ENCODE peak calls at places on chromosomes 11 and 22, in ten cellular contexts. One of them, this sample, is unnamed.

GRCh38 chr11:19846654-19847330 is 134.2 kb downstream of the NAV2 start:
- DNase-seq in brain microvascular endothelial cell: peak
- DNase-seq in dorsolateral prefrontal cortex: no peak
- DNase-seq in tibial nerve: no peak
- DNase-seq in HFFc6: no peak
- DNase-seq in adrenal gland: peak
- DNase-seq in heart left ventricle: peak
- DNase-seq in stomach: no peak
- DNase-seq in cardiac muscle cell: peak
- DNase-seq in H9: no peak
- DNase-seq in this sample: peak

GRCh38 chr11:66327171-66328035 is 8.8 kb downstream of the RIN1 start:
- DNase-seq in brain microvascular endothelial cell: peak
- DNase-seq in dorsolateral prefrontal cortex: no peak
- DNase-seq in tibial nerve: no peak
- DNase-seq in HFFc6: peak
- DNase-seq in adrenal gland: no peak
- DNase-seq in heart left ventricle: peak
- DNase-seq in stomach: no peak
- DNase-seq in cardiac muscle cell: peak
- DNase-seq in H9: no peak
- DNase-seq in this sample: peak

GRCh38 chr11:130208241-130209127 is 48.9 kb downstream of the ST14 start:
- DNase-seq in brain microvascular endothelial cell: no peak
- DNase-seq in dorsolateral prefrontal cortex: no peak
- DNase-seq in tibial nerve: no peak
- DNase-seq in HFFc6: no peak
- DNase-seq in adrenal gland: peak
- DNase-seq in heart left ventricle: no peak
- DNase-seq in stomach: peak
- DNase-seq in cardiac muscle cell: no peak
- DNase-seq in H9: peak
- DNase-seq in this sample: no peak

GRCh38 chr11:72227316-72228228 is 3.0 kb downstream of the INPPL1 start:
- DNase-seq in brain microvascular endothelial cell: no peak
- DNase-seq in dorsolateral prefrontal cortex: no peak
- DNase-seq in tibial nerve: no peak
- DNase-seq in HFFc6: no peak
- DNase-seq in adrenal gland: peak
- DNase-seq in heart left ventricle: no peak
- DNase-seq in stomach: peak
- DNase-seq in cardiac muscle cell: no peak
- DNase-seq in H9: peak
- DNase-seq in this sample: peak

GRCh38 chr11:34161812-34162506 is 56.5 kb downstream of the NAT10 start:
- DNase-seq in brain microvascular endothelial cell: peak
- DNase-seq in dorsolateral prefrontal cortex: no peak
- DNase-seq in tibial nerve: no peak
- DNase-seq in HFFc6: no peak
- DNase-seq in adrenal gland: peak
- DNase-seq in heart left ventricle: no peak
- DNase-seq in stomach: no peak
- DNase-seq in cardiac muscle cell: no peak
- DNase-seq in H9: no peak
- DNase-seq in this sample: peak

GRCh38 chr11:77999446-77999845 is 5.0 kb upstream of the INTS4 start:
- DNase-seq in brain microvascular endothelial cell: no peak
- DNase-seq in dorsolateral prefrontal cortex: no peak
- DNase-seq in tibial nerve: no peak
- DNase-seq in HFFc6: no peak
- DNase-seq in adrenal gland: no peak
- DNase-seq in heart left ventricle: no peak
- DNase-seq in stomach: no peak
- DNase-seq in cardiac muscle cell: no peak
- DNase-seq in H9: no peak
- DNase-seq in this sample: no peak

GRCh38 chr11:9004310-9004945 is 627 bp upstream of the NRIP3 start:
- DNase-seq in brain microvascular endothelial cell: no peak
- DNase-seq in dorsolateral prefrontal cortex: no peak
- DNase-seq in tibial nerve: no peak
- DNase-seq in HFFc6: no peak
- DNase-seq in adrenal gland: no peak
- DNase-seq in heart left ventricle: peak
- DNase-seq in stomach: no peak
- DNase-seq in cardiac muscle cell: no peak
- DNase-seq in H9: peak
- DNase-seq in this sample: no peak

GRCh38 chr11:13276852-13277718 is 505 bp upstream of the BMAL1 start:
- DNase-seq in brain microvascular endothelial cell: peak
- DNase-seq in dorsolateral prefrontal cortex: peak
- DNase-seq in tibial nerve: peak
- DNase-seq in HFFc6: peak
- DNase-seq in adrenal gland: peak
- DNase-seq in heart left ventricle: peak
- DNase-seq in stomach: peak
- DNase-seq in cardiac muscle cell: peak
- DNase-seq in H9: peak
- DNase-seq in this sample: peak

GRCh38 chr11:43852057-43852636 is 28.5 kb upstream of the ALKBH3 start:
- DNase-seq in brain microvascular endothelial cell: peak
- DNase-seq in dorsolateral prefrontal cortex: peak
- DNase-seq in tibial nerve: peak
- DNase-seq in HFFc6: peak
- DNase-seq in adrenal gland: peak
- DNase-seq in heart left ventricle: peak
- DNase-seq in stomach: peak
- DNase-seq in cardiac muscle cell: peak
- DNase-seq in H9: peak
- DNase-seq in this sample: peak

GRCh38 chr11:794766-795637 is 3.1 kb downstream of the SLC25A22 start:
- DNase-seq in brain microvascular endothelial cell: no peak
- DNase-seq in dorsolateral prefrontal cortex: no peak
- DNase-seq in tibial nerve: no peak
- DNase-seq in HFFc6: no peak
- DNase-seq in adrenal gland: no peak
- DNase-seq in heart left ventricle: no peak
- DNase-seq in stomach: peak
- DNase-seq in cardiac muscle cell: no peak
- DNase-seq in H9: no peak
- DNase-seq in this sample: no peak

GRCh38 chr11:351411-351810 is 17.9 kb upstream of the B4GALNT4 start:
- DNase-seq in brain microvascular endothelial cell: no peak
- DNase-seq in dorsolateral prefrontal cortex: no peak
- DNase-seq in tibial nerve: no peak
- DNase-seq in HFFc6: no peak
- DNase-seq in adrenal gland: no peak
- DNase-seq in heart left ventricle: no peak
- DNase-seq in stomach: no peak
- DNase-seq in cardiac muscle cell: no peak
- DNase-seq in H9: no peak
- DNase-seq in this sample: no peak

GRCh38 chr11:35364101-35364780 is 55.1 kb downstream of the SLC1A2 start:
- DNase-seq in brain microvascular endothelial cell: peak
- DNase-seq in dorsolateral prefrontal cortex: peak
- DNase-seq in tibial nerve: peak
- DNase-seq in HFFc6: peak
- DNase-seq in adrenal gland: peak
- DNase-seq in heart left ventricle: peak
- DNase-seq in stomach: peak
- DNase-seq in cardiac muscle cell: peak
- DNase-seq in H9: no peak
- DNase-seq in this sample: peak

GRCh38 chr11:35247863-35248262 is 108.9 kb downstream of the CD44 start:
- DNase-seq in brain microvascular endothelial cell: no peak
- DNase-seq in dorsolateral prefrontal cortex: no peak
- DNase-seq in tibial nerve: no peak
- DNase-seq in HFFc6: no peak
- DNase-seq in adrenal gland: no peak
- DNase-seq in heart left ventricle: no peak
- DNase-seq in stomach: no peak
- DNase-seq in cardiac muscle cell: no peak
- DNase-seq in H9: no peak
- DNase-seq in this sample: no peak

GRCh38 chr11:125280646-125281045 is 116.1 kb downstream of the PKNOX2 start:
- DNase-seq in brain microvascular endothelial cell: no peak
- DNase-seq in dorsolateral prefrontal cortex: no peak
- DNase-seq in tibial nerve: no peak
- DNase-seq in HFFc6: no peak
- DNase-seq in adrenal gland: no peak
- DNase-seq in heart left ventricle: no peak
- DNase-seq in stomach: no peak
- DNase-seq in cardiac muscle cell: no peak
- DNase-seq in H9: no peak
- DNase-seq in this sample: no peak

GRCh38 chr11:120398184-120398583 is 62.0 kb downstream of the ARHGEF12 start:
- DNase-seq in brain microvascular endothelial cell: peak
- DNase-seq in dorsolateral prefrontal cortex: no peak
- DNase-seq in tibial nerve: no peak
- DNase-seq in HFFc6: no peak
- DNase-seq in adrenal gland: no peak
- DNase-seq in heart left ventricle: no peak
- DNase-seq in stomach: no peak
- DNase-seq in cardiac muscle cell: peak
- DNase-seq in H9: no peak
- DNase-seq in this sample: peak

GRCh38 chr11:79708319-79708928 is 267.6 kb upstream of the TENM4 start:
- DNase-seq in brain microvascular endothelial cell: peak
- DNase-seq in dorsolateral prefrontal cortex: no peak
- DNase-seq in tibial nerve: no peak
- DNase-seq in HFFc6: peak
- DNase-seq in adrenal gland: no peak
- DNase-seq in heart left ventricle: no peak
- DNase-seq in stomach: no peak
- DNase-seq in cardiac muscle cell: peak
- DNase-seq in H9: peak
- DNase-seq in this sample: peak
- TF ChIP-seq CTCF in brain microvascular endothelial cell: peak
- TF ChIP-seq CTCF in dorsolateral prefrontal cortex: peak
- TF ChIP-seq CTCF in tibial nerve: no peak
- TF ChIP-seq CTCF in HFFc6: peak
- TF ChIP-seq CTCF in adrenal gland: peak
- TF ChIP-seq CTCF in heart left ventricle: peak
- TF ChIP-seq CTCF in stomach: no peak
- TF ChIP-seq CTCF in cardiac muscle cell: peak
- TF ChIP-seq CTCF in H9: peak
- TF ChIP-seq CTCF in this sample: peak

DNA sequence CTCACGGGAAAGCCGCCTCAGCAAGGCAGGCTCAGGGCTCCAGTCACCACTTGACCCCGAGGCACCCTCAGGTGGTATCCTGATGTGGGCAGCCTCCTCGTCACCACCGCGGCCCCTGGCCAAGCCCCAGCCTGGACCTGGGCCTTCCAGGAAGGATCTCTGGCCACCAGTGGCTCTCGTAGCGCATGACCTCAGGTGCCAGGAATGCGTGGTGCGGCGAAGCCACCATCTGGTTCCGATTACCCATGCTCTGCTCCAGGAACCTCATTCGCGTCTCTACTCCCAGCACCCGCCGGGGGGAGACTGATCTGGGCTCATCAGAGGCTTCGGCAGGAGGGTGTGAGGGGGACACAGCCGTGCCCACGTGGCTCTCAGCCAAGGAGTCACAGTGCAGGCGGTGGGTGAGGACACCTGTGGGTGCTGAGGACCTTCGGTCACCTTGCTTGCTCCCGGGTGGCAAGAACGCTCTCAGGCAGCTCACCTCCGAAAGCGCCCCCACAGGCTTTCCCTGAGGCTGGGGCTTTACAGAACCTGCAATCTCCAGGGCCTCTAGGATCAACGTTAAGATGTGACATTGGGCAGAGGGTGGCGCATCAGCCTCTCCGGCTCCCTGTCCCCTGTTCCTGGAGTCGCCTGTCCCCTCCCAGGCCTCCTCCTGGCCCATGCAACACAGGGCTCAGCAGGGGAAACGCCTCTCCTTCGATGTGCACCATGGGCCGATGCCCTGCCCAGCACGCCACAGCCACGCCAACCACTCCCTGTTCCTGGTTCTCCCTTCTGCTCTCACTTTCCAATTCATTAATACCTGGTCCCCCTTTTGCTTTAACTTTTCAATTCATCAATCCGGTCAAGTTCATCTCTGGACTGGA is 39.0 kb downstream of the TBX1 start:
- DNase-seq in brain microvascular endothelial cell: peak
- DNase-seq in dorsolateral prefrontal cortex: no peak
- DNase-seq in tibial nerve: peak
- DNase-seq in HFFc6: peak
- DNase-seq in adrenal gland: no peak
- DNase-seq in heart left ventricle: no peak
- DNase-seq in stomach: no peak
- DNase-seq in cardiac muscle cell: peak
- DNase-seq in H9: no peak
- DNase-seq in this sample: peak
- TF ChIP-seq CTCF in brain microvascular endothelial cell: peak
- TF ChIP-seq CTCF in dorsolateral prefrontal cortex: no peak
- TF ChIP-seq CTCF in tibial nerve: no peak
- TF ChIP-seq CTCF in HFFc6: peak
- TF ChIP-seq CTCF in adrenal gland: no peak
- TF ChIP-seq CTCF in heart left ventricle: no peak
- TF ChIP-seq CTCF in stomach: no peak
- TF ChIP-seq CTCF in cardiac muscle cell: peak
- TF ChIP-seq CTCF in H9: no peak
- TF ChIP-seq CTCF in this sample: peak

DNA sequence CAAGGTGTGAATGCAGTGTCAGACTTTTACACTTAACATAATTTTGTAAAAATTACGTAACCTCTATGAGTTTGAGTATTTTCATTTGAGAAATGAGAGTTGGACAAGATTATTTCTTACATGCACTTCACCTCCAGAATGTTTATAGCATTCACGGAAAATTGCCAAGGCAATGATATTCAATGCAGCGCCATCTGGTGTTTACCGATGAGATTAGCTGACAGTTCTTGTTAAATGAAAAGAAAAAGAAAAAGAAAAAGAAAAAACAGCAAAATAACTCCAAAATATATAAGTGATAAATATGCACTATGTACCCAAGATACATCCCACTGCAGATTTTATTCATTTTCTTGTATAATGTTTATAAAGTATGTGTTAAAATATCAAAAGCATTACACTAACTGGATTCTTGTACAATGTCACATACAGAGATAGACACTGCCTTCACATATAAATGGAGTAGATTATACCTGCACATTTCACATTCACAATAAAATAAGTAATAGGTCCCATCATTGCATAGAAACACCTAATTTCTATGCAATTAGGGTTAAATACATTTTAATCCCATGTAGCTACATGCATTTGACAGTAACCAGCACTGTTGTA is 976.3 kb upstream of the FAT3 start:
- DNase-seq in brain microvascular endothelial cell: peak
- DNase-seq in dorsolateral prefrontal cortex: no peak
- DNase-seq in tibial nerve: no peak
- DNase-seq in HFFc6: no peak
- DNase-seq in adrenal gland: peak
- DNase-seq in heart left ventricle: peak
- DNase-seq in stomach: peak
- DNase-seq in cardiac muscle cell: peak
- DNase-seq in H9: no peak
- DNase-seq in this sample: peak
- TF ChIP-seq CTCF in brain microvascular endothelial cell: peak
- TF ChIP-seq CTCF in dorsolateral prefrontal cortex: peak
- TF ChIP-seq CTCF in tibial nerve: peak
- TF ChIP-seq CTCF in HFFc6: peak
- TF ChIP-seq CTCF in adrenal gland: peak
- TF ChIP-seq CTCF in heart left ventricle: peak
- TF ChIP-seq CTCF in stomach: peak
- TF ChIP-seq CTCF in cardiac muscle cell: peak
- TF ChIP-seq CTCF in H9: peak
- TF ChIP-seq CTCF in this sample: peak

GRCh38 chr22:29609139-29609538 is 5.7 kb downstream of the NF2 start:
- DNase-seq in brain microvascular endothelial cell: no peak
- DNase-seq in dorsolateral prefrontal cortex: no peak
- DNase-seq in tibial nerve: no peak
- DNase-seq in HFFc6: no peak
- DNase-seq in adrenal gland: no peak
- DNase-seq in heart left ventricle: no peak
- DNase-seq in stomach: no peak
- DNase-seq in cardiac muscle cell: no peak
- DNase-seq in H9: no peak
- DNase-seq in this sample: no peak
- TF ChIP-seq CTCF in brain microvascular endothelial cell: peak
- TF ChIP-seq CTCF in dorsolateral prefrontal cortex: no peak
- TF ChIP-seq CTCF in tibial nerve: no peak
- TF ChIP-seq CTCF in HFFc6: peak
- TF ChIP-seq CTCF in adrenal gland: no peak
- TF ChIP-seq CTCF in heart left ventricle: peak
- TF ChIP-seq CTCF in stomach: no peak
- TF ChIP-seq CTCF in cardiac muscle cell: peak
- TF ChIP-seq CTCF in H9: peak
- TF ChIP-seq CTCF in this sample: peak

This sample was measured in fibroblast of mammary gland.